ENCODE peak calls at places on chromosomes 4 and X, in ten cellular contexts. One of them, this sample, is unnamed.

GRCh38 chr4:23070848-23071570 is 378.3 kb downstream of the GBA3 start:
- DNase-seq in lower lobe of right lung: no peak
- DNase-seq in heart right ventricle: no peak
- DNase-seq in H1: no peak
- DNase-seq in CD4-positive, alpha-beta memory T cell: no peak
- DNase-seq in fibroblast of lung: no peak
- DNase-seq in effector memory CD4-positive, alpha-beta T cell: no peak
- DNase-seq in breast epithelium: no peak
- DNase-seq in tibial artery: no peak
- DNase-seq in mammary epithelial cell: no peak
- DNase-seq in this sample: no peak

GRCh38 chr4:81214144-81214517 is 891 bp downstream of the PRKG2 start:
- DNase-seq in lower lobe of right lung: no peak
- DNase-seq in effector memory CD4-positive, alpha-beta T cell: no peak
- DNase-seq in breast epithelium: no peak
- DNase-seq in CD4-positive, alpha-beta memory T cell: no peak
- DNase-seq in mammary epithelial cell: no peak
- DNase-seq in heart right ventricle: no peak
- DNase-seq in H1: no peak
- DNase-seq in fibroblast of lung: no peak
- DNase-seq in tibial artery: no peak
- DNase-seq in this sample: no peak

GRCh38 chr4:145531193-145531592 is 49.5 kb downstream of the SMAD1 start:
- DNase-seq in heart right ventricle: peak
- DNase-seq in mammary epithelial cell: no peak
- DNase-seq in lower lobe of right lung: no peak
- DNase-seq in tibial artery: no peak
- DNase-seq in CD4-positive, alpha-beta memory T cell: no peak
- DNase-seq in fibroblast of lung: no peak
- DNase-seq in effector memory CD4-positive, alpha-beta T cell: no peak
- DNase-seq in H1: no peak
- DNase-seq in breast epithelium: no peak
- DNase-seq in this sample: peak

GRCh38 chrX:139120760-139121159 is 409.2 kb upstream of the FGF13 start:
- DNase-seq in effector memory CD4-positive, alpha-beta T cell: no peak
- DNase-seq in heart right ventricle: no peak
- DNase-seq in tibial artery: no peak
- DNase-seq in CD4-positive, alpha-beta memory T cell: no peak
- DNase-seq in mammary epithelial cell: peak
- DNase-seq in lower lobe of right lung: no peak
- DNase-seq in breast epithelium: no peak
- DNase-seq in fibroblast of lung: peak
- DNase-seq in H1: no peak
- DNase-seq in this sample: no peak

GRCh38 chr4:71062436-71062835 is 69.0 kb downstream of the DCK start:
- DNase-seq in heart right ventricle: no peak
- DNase-seq in breast epithelium: no peak
- DNase-seq in lower lobe of right lung: no peak
- DNase-seq in tibial artery: no peak
- DNase-seq in fibroblast of lung: no peak
- DNase-seq in effector memory CD4-positive, alpha-beta T cell: no peak
- DNase-seq in H1: no peak
- DNase-seq in mammary epithelial cell: no peak
- DNase-seq in CD4-positive, alpha-beta memory T cell: no peak
- DNase-seq in this sample: no peak

GRCh38 chr4:88697588-88698329 is at the start of gene NAP1L5:
- DNase-seq in heart right ventricle: peak
- DNase-seq in CD4-positive, alpha-beta memory T cell: peak
- DNase-seq in tibial artery: peak
- DNase-seq in mammary epithelial cell: peak
- DNase-seq in effector memory CD4-positive, alpha-beta T cell: peak
- DNase-seq in lower lobe of right lung: peak
- DNase-seq in fibroblast of lung: peak
- DNase-seq in breast epithelium: peak
- DNase-seq in H1: no peak
- DNase-seq in this sample: peak

GRCh38 chr4:6957994-6958393 is 48.4 kb downstream of the TBC1D14 start:
- DNase-seq in mammary epithelial cell: no peak
- DNase-seq in heart right ventricle: no peak
- DNase-seq in effector memory CD4-positive, alpha-beta T cell: no peak
- DNase-seq in tibial artery: no peak
- DNase-seq in H1: no peak
- DNase-seq in lower lobe of right lung: no peak
- DNase-seq in breast epithelium: no peak
- DNase-seq in CD4-positive, alpha-beta memory T cell: no peak
- DNase-seq in fibroblast of lung: no peak
- DNase-seq in this sample: no peak

GRCh38 chr4:83581411-83582288 is 45.7 kb downstream of the GPAT3 start:
- DNase-seq in fibroblast of lung: peak
- DNase-seq in tibial artery: no peak
- DNase-seq in H1: no peak
- DNase-seq in breast epithelium: no peak
- DNase-seq in heart right ventricle: no peak
- DNase-seq in lower lobe of right lung: no peak
- DNase-seq in mammary epithelial cell: no peak
- DNase-seq in effector memory CD4-positive, alpha-beta T cell: no peak
- DNase-seq in CD4-positive, alpha-beta memory T cell: no peak
- DNase-seq in this sample: no peak

GRCh38 chr4:75671802-75672421 is 1.3 kb downstream of the G3BP2 start:
- DNase-seq in tibial artery: no peak
- DNase-seq in lower lobe of right lung: no peak
- DNase-seq in mammary epithelial cell: no peak
- DNase-seq in breast epithelium: no peak
- DNase-seq in CD4-positive, alpha-beta memory T cell: no peak
- DNase-seq in H1: no peak
- DNase-seq in heart right ventricle: no peak
- DNase-seq in effector memory CD4-positive, alpha-beta T cell: no peak
- DNase-seq in fibroblast of lung: no peak
- DNase-seq in this sample: no peak

GRCh38 chrX:20680998-20681397 is 414.3 kb upstream of the RPS6KA3 start:
- DNase-seq in heart right ventricle: no peak
- DNase-seq in tibial artery: no peak
- DNase-seq in H1: no peak
- DNase-seq in fibroblast of lung: no peak
- DNase-seq in mammary epithelial cell: no peak
- DNase-seq in CD4-positive, alpha-beta memory T cell: no peak
- DNase-seq in lower lobe of right lung: no peak
- DNase-seq in breast epithelium: no peak
- DNase-seq in effector memory CD4-positive, alpha-beta T cell: no peak
- DNase-seq in this sample: no peak

GRCh38 chrX:97740044-97740443 is 856.3 kb downstream of the RPA4 start:
- DNase-seq in tibial artery: no peak
- DNase-seq in lower lobe of right lung: no peak
- DNase-seq in H1: no peak
- DNase-seq in effector memory CD4-positive, alpha-beta T cell: no peak
- DNase-seq in mammary epithelial cell: peak
- DNase-seq in CD4-positive, alpha-beta memory T cell: no peak
- DNase-seq in heart right ventricle: no peak
- DNase-seq in fibroblast of lung: no peak
- DNase-seq in breast epithelium: no peak
- DNase-seq in this sample: no peak

GRCh38 chr4:92237559-92237958 is 66.2 kb upstream of the GRID2 start:
- DNase-seq in CD4-positive, alpha-beta memory T cell: no peak
- DNase-seq in tibial artery: no peak
- DNase-seq in breast epithelium: no peak
- DNase-seq in H1: no peak
- DNase-seq in mammary epithelial cell: no peak
- DNase-seq in heart right ventricle: no peak
- DNase-seq in effector memory CD4-positive, alpha-beta T cell: no peak
- DNase-seq in lower lobe of right lung: no peak
- DNase-seq in fibroblast of lung: no peak
- DNase-seq in this sample: no peak

GRCh38 chr4:6154875-6155274 is 45.5 kb downstream of the JAKMIP1 start:
- DNase-seq in mammary epithelial cell: no peak
- DNase-seq in lower lobe of right lung: no peak
- DNase-seq in effector memory CD4-positive, alpha-beta T cell: no peak
- DNase-seq in breast epithelium: no peak
- DNase-seq in H1: no peak
- DNase-seq in tibial artery: no peak
- DNase-seq in fibroblast of lung: no peak
- DNase-seq in heart right ventricle: no peak
- DNase-seq in CD4-positive, alpha-beta memory T cell: no peak
- DNase-seq in this sample: no peak

GRCh38 chr4:128163177-128164117 is 102.3 kb downstream of the LARP1B start:
- DNase-seq in mammary epithelial cell: peak
- DNase-seq in tibial artery: no peak
- DNase-seq in effector memory CD4-positive, alpha-beta T cell: no peak
- DNase-seq in H1: no peak
- DNase-seq in breast epithelium: no peak
- DNase-seq in lower lobe of right lung: no peak
- DNase-seq in CD4-positive, alpha-beta memory T cell: no peak
- DNase-seq in fibroblast of lung: peak
- DNase-seq in heart right ventricle: no peak
- DNase-seq in this sample: no peak

GRCh38 chr4:74659576-74660411 is 134.5 kb downstream of the BTC start:
- DNase-seq in mammary epithelial cell: peak
- DNase-seq in effector memory CD4-positive, alpha-beta T cell: no peak
- DNase-seq in tibial artery: no peak
- DNase-seq in heart right ventricle: no peak
- DNase-seq in lower lobe of right lung: no peak
- DNase-seq in breast epithelium: peak
- DNase-seq in CD4-positive, alpha-beta memory T cell: no peak
- DNase-seq in fibroblast of lung: peak
- DNase-seq in H1: no peak
- DNase-seq in this sample: no peak

GRCh38 chr4:119626943-119627266 is 1.7 kb downstream of the PDE5A start:
- DNase-seq in tibial artery: peak
- DNase-seq in CD4-positive, alpha-beta memory T cell: no peak
- DNase-seq in mammary epithelial cell: no peak
- DNase-seq in fibroblast of lung: no peak
- DNase-seq in heart right ventricle: no peak
- DNase-seq in effector memory CD4-positive, alpha-beta T cell: no peak
- DNase-seq in breast epithelium: no peak
- DNase-seq in lower lobe of right lung: no peak
- DNase-seq in H1: no peak
- DNase-seq in this sample: no peak

GRCh38 chrX:16604300-16604699 is 45.7 kb upstream of the S100G start:
- DNase-seq in tibial artery: no peak
- DNase-seq in fibroblast of lung: peak
- DNase-seq in heart right ventricle: no peak
- DNase-seq in breast epithelium: no peak
- DNase-seq in lower lobe of right lung: no peak
- DNase-seq in CD4-positive, alpha-beta memory T cell: no peak
- DNase-seq in mammary epithelial cell: no peak
- DNase-seq in H1: no peak
- DNase-seq in effector memory CD4-positive, alpha-beta T cell: no peak
- DNase-seq in this sample: no peak
- H3K27ac ChIP-seq in tibial artery: no peak
- H3K27ac ChIP-seq in fibroblast of lung: no peak
- H3K27ac ChIP-seq in heart right ventricle: peak
- H3K27ac ChIP-seq in breast epithelium: no peak
- H3K27ac ChIP-seq in lower lobe of right lung: no peak
- H3K27ac ChIP-seq in CD4-positive, alpha-beta memory T cell: peak
- H3K27ac ChIP-seq in mammary epithelial cell: no peak
- H3K27ac ChIP-seq in H1: no peak
- H3K27ac ChIP-seq in effector memory CD4-positive, alpha-beta T cell: peak
- H3K27ac ChIP-seq in this sample: peak

GRCh38 chrX:27680726-27681125 is 90.6 kb downstream of the DCAF8L2 start:
- DNase-seq in effector memory CD4-positive, alpha-beta T cell: no peak
- DNase-seq in lower lobe of right lung: no peak
- DNase-seq in breast epithelium: no peak
- DNase-seq in H1: no peak
- DNase-seq in tibial artery: no peak
- DNase-seq in mammary epithelial cell: peak
- DNase-seq in heart right ventricle: no peak
- DNase-seq in fibroblast of lung: peak
- DNase-seq in CD4-positive, alpha-beta memory T cell: no peak
- DNase-seq in this sample: no peak

GRCh38 chrX:27675493-27675892 is 85.3 kb downstream of the DCAF8L2 start:
- DNase-seq in breast epithelium: no peak
- DNase-seq in tibial artery: no peak
- DNase-seq in heart right ventricle: no peak
- DNase-seq in H1: no peak
- DNase-seq in CD4-positive, alpha-beta memory T cell: no peak
- DNase-seq in effector memory CD4-positive, alpha-beta T cell: no peak
- DNase-seq in lower lobe of right lung: no peak
- DNase-seq in mammary epithelial cell: peak
- DNase-seq in fibroblast of lung: peak
- DNase-seq in this sample: no peak

GRCh38 chrX:27674491-27674890 is 84.3 kb downstream of the DCAF8L2 start:
- DNase-seq in CD4-positive, alpha-beta memory T cell: no peak
- DNase-seq in heart right ventricle: no peak
- DNase-seq in tibial artery: no peak
- DNase-seq in effector memory CD4-positive, alpha-beta T cell: no peak
- DNase-seq in breast epithelium: no peak
- DNase-seq in mammary epithelial cell: peak
- DNase-seq in fibroblast of lung: no peak
- DNase-seq in lower lobe of right lung: no peak
- DNase-seq in H1: no peak
- DNase-seq in this sample: no peak

GRCh38 chrX:27679281-27679680 is 89.1 kb downstream of the DCAF8L2 start:
- DNase-seq in H1: no peak
- DNase-seq in lower lobe of right lung: no peak
- DNase-seq in CD4-positive, alpha-beta memory T cell: no peak
- DNase-seq in fibroblast of lung: peak
- DNase-seq in mammary epithelial cell: peak
- DNase-seq in effector memory CD4-positive, alpha-beta T cell: no peak
- DNase-seq in tibial artery: no peak
- DNase-seq in breast epithelium: no peak
- DNase-seq in heart right ventricle: no peak
- DNase-seq in this sample: no peak
- H3K27ac ChIP-seq in H1: no peak
- H3K27ac ChIP-seq in lower lobe of right lung: no peak
- H3K27ac ChIP-seq in CD4-positive, alpha-beta memory T cell: no peak
- H3K27ac ChIP-seq in fibroblast of lung: no peak
- H3K27ac ChIP-seq in mammary epithelial cell: no peak
- H3K27ac ChIP-seq in effector memory CD4-positive, alpha-beta T cell: no peak
- H3K27ac ChIP-seq in tibial artery: no peak
- H3K27ac ChIP-seq in breast epithelium: no peak
- H3K27ac ChIP-seq in heart right ventricle: no peak
- H3K27ac ChIP-seq in this sample: no peak

DNA sequence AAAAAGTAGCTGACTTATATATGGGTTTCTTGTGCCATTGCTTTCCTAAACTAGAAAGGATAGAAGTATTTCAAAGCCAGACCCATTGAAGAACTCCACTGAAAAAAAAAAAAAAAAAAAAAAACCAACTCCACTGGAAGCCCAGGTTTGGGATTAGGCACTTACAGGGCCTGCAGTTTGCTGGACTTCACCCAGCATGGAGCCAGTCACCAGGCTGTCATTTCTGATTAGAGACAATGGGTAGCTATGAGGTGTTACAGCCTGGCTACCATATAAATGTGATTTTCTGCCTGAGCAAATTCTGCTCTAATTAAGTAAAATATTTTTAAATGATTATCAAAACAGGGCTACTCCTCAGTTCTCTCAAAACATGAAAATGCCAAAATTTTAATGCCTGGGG is 49.5 kb downstream of the HS6ST2 start:
- DNase-seq in heart right ventricle: no peak
- DNase-seq in lower lobe of right lung: no peak
- DNase-seq in H1: no peak
- DNase-seq in CD4-positive, alpha-beta memory T cell: no peak
- DNase-seq in tibial artery: no peak
- DNase-seq in fibroblast of lung: peak
- DNase-seq in mammary epithelial cell: no peak
- DNase-seq in effector memory CD4-positive, alpha-beta T cell: no peak
- DNase-seq in breast epithelium: no peak
- DNase-seq in this sample: no peak
- H3K27ac ChIP-seq in heart right ventricle: no peak
- H3K27ac ChIP-seq in lower lobe of right lung: no peak
- H3K27ac ChIP-seq in H1: no peak
- H3K27ac ChIP-seq in CD4-positive, alpha-beta memory T cell: no peak
- H3K27ac ChIP-seq in tibial artery: no peak
- H3K27ac ChIP-seq in fibroblast of lung: no peak
- H3K27ac ChIP-seq in mammary epithelial cell: no peak
- H3K27ac ChIP-seq in effector memory CD4-positive, alpha-beta T cell: no peak
- H3K27ac ChIP-seq in breast epithelium: no peak
- H3K27ac ChIP-seq in this sample: no peak

GRCh38 chr4:156771171-156771837 is 200.3 kb downstream of the PDGFC start:
- DNase-seq in H1: no peak
- DNase-seq in CD4-positive, alpha-beta memory T cell: no peak
- DNase-seq in mammary epithelial cell: peak
- DNase-seq in heart right ventricle: no peak
- DNase-seq in fibroblast of lung: peak
- DNase-seq in effector memory CD4-positive, alpha-beta T cell: no peak
- DNase-seq in breast epithelium: peak
- DNase-seq in tibial artery: no peak
- DNase-seq in lower lobe of right lung: no peak
- DNase-seq in this sample: no peak
- H3K27ac ChIP-seq in H1: peak
- H3K27ac ChIP-seq in CD4-positive, alpha-beta memory T cell: no peak
- H3K27ac ChIP-seq in mammary epithelial cell: peak
- H3K27ac ChIP-seq in heart right ventricle: no peak
- H3K27ac ChIP-seq in fibroblast of lung: peak
- H3K27ac ChIP-seq in effector memory CD4-positive, alpha-beta T cell: no peak
- H3K27ac ChIP-seq in breast epithelium: peak
- H3K27ac ChIP-seq in tibial artery: peak
- H3K27ac ChIP-seq in lower lobe of right lung: peak
- H3K27ac ChIP-seq in this sample: no peak